ENCODE peak calls at places on chromosomes 2 and 18, in four cellular contexts. O is thyroid gland, P is tibial artery, E is MM.1S. V is an unnamed sample.

GRCh38 chr2:85575739-85576138 is 1.6 kb upstream of the VAMP8 start:
- DNase-seq in E (no peak), P (no peak), O (no peak), V (no peak)

GRCh38 chr2:96153291-96153713 is 8.1 kb upstream of the DUSP2 start:
- DNase-seq in P (peak), E (no peak), O (no peak), V (no peak)

GRCh38 chr2:166972418-166972817 is 84.1 kb downstream of the XIRP2 start:
- DNase-seq in O (no peak), E (no peak), P (no peak), V (no peak)

GRCh38 chr18:54284967-54285785 is 15.9 kb downstream of the POLI start:
- DNase-seq in O (no peak), E (peak), P (no peak), V (peak)

GRCh38 chr2:53104263-53104662 is 663.3 kb upstream of the CHAC2 start:
- DNase-seq in O (no peak), E (no peak), P (no peak), V (no peak)

GRCh38 chr18:45171575-45172225 is 443.6 kb upstream of the SLC14A2 start:
- DNase-seq in O (no peak), E (no peak), P (no peak), V (no peak)

GRCh38 chr2:153074207-153074606 is 355.8 kb downstream of the ARL6IP6 start:
- DNase-seq in P (no peak), O (no peak), E (no peak), V (no peak)

GRCh38 chr18:75784413-75784812 is 356.9 kb upstream of the SMIM21 start:
- DNase-seq in O (no peak), P (no peak), E (no peak), V (no peak)

GRCh38 chr18:32439802-32440201 is 30.9 kb downstream of the GAREM1 start:
- DNase-seq in P (no peak), O (peak), E (no peak), V (no peak)

GRCh38 chr18:42074704-42075103 is 119.7 kb downstream of the PIK3C3 start:
- DNase-seq in O (no peak), E (no peak), P (no peak), V (no peak)

GRCh38 chr2:220969348-220969747 is 602.8 kb downstream of the EPHA4 start:
- DNase-seq in P (no peak), O (no peak), E (no peak), V (no peak)

GRCh38 chr2:156562136-156562535 is 126.0 kb downstream of the GPD2 start:
- DNase-seq in P (no peak), O (no peak), E (no peak), V (no peak)

GRCh38 chr2:28365158-28365557 is 27.5 kb upstream of the FOSL2 start:
- DNase-seq in P (no peak), O (no peak), E (no peak), V (no peak)

GRCh38 chr2:19120941-19121750 is 237.3 kb downstream of the OSR1 start:
- DNase-seq in O (peak), E (no peak), P (no peak), V (no peak)

GRCh38 chr2:151905963-151906632 is 77.9 kb upstream of the ARL5A start:
- DNase-seq in E (no peak), O (no peak), P (no peak), V (peak)

GRCh38 chr2:156309922-156310321 is 22.6 kb downstream of the NR4A2 start:
- DNase-seq in P (no peak), E (no peak), O (no peak), V (no peak)

GRCh38 chr18:73235921-73236320 is 368.1 kb upstream of the NETO1 start:
- DNase-seq in O (no peak), E (no peak), P (no peak), V (no peak)

GRCh38 chr2:121860033-121860810 is 104.8 kb downstream of the TSN start:
- DNase-seq in O (no peak), P (no peak), E (no peak), V (no peak)

GRCh38 chr2:123717616-123718279 is 307.3 kb upstream of the CNTNAP5 start:
- DNase-seq in E (no peak), O (no peak), P (no peak), V (no peak)

GRCh38 chr2:128447538-128447885 is 128.8 kb upstream of the HS6ST1 start:
- DNase-seq in P (no peak), E (no peak), O (no peak), V (no peak)

GRCh38 chr2:101223814-101224231 is 28.9 kb upstream of the CNOT11 start:
- DNase-seq in E (peak), O (no peak), P (no peak), V (peak)

GRCh38 chr2:95015261-95015918 is 10.1 kb upstream of the MAL start:
- DNase-seq in O (no peak), E (no peak), P (no peak), V (no peak)

GRCh38 chr2:199977984-199978415 is 22.6 kb downstream of the MAIP1 start:
- DNase-seq in O (no peak), E (peak), P (no peak), V (no peak)

GRCh38 chr2:220434365-220434764 is 806.9 kb downstream of the SLC4A3 start:
- DNase-seq in O (no peak), P (no peak), E (no peak), V (no peak)

GRCh38 chr2:135299165-135299564 is 231.9 kb downstream of the ZRANB3 start:
- DNase-seq in E (no peak), O (no peak), P (no peak), V (no peak)

GRCh38 chr2:190031971-190032623 is 30.4 kb downstream of the MSTN start:
- DNase-seq in P (no peak), E (no peak), O (no peak), V (no peak)

GRCh38 chr2:44983836-44984604 is 25.2 kb downstream of the SIX2 start:
- DNase-seq in E (no peak), P (no peak), O (no peak), V (no peak)

GRCh38 chr2:219284501-219285347 is 5.6 kb downstream of the DNAJB2 start:
- DNase-seq in P (no peak), O (no peak), E (no peak), V (peak)

GRCh38 chr2:70674636-70675430 is 93.2 kb downstream of the ADD2 start:
- DNase-seq in O (no peak), E (no peak), P (no peak), V (no peak)

GRCh38 chr2:68669651-68670050 is 26.3 kb downstream of the PROKR1 start:
- DNase-seq in E (no peak), O (no peak), P (no peak), V (no peak)
- TF ChIP-seq CTCF in E (no peak), O (no peak), P (no peak), V (no peak)

GRCh38 chr2:148201075-148202004 is 180.4 kb downstream of the MBD5 start:
- DNase-seq in E (peak), P (no peak), O (peak), V (no peak)
- TF ChIP-seq CTCF in E (peak), P (no peak), O (no peak), V (peak)

GRCh38 chr2:75066121-75066520 is 107.7 kb downstream of the POLE4 start:
- DNase-seq in E (no peak), P (no peak), O (no peak), V (no peak)

GRCh38 chr2:75067506-75067905 is 109.1 kb downstream of the POLE4 start:
- DNase-seq in O (no peak), E (no peak), P (no peak), V (no peak)

GRCh38 chr2:75071766-75072165 is 113.3 kb downstream of the POLE4 start:
- DNase-seq in O (no peak), P (no peak), E (no peak), V (no peak)

GRCh38 chr2:75065402-75066008 is 107.1 kb downstream of the POLE4 start:
- DNase-seq in P (no peak), O (no peak), E (no peak), V (no peak)

GRCh38 chr2:75068546-75068945 is 110.1 kb downstream of the POLE4 start:
- DNase-seq in E (no peak), P (no peak), O (no peak), V (no peak)
- TF ChIP-seq CTCF in E (no peak), P (no peak), O (no peak), V (no peak)

DNA sequence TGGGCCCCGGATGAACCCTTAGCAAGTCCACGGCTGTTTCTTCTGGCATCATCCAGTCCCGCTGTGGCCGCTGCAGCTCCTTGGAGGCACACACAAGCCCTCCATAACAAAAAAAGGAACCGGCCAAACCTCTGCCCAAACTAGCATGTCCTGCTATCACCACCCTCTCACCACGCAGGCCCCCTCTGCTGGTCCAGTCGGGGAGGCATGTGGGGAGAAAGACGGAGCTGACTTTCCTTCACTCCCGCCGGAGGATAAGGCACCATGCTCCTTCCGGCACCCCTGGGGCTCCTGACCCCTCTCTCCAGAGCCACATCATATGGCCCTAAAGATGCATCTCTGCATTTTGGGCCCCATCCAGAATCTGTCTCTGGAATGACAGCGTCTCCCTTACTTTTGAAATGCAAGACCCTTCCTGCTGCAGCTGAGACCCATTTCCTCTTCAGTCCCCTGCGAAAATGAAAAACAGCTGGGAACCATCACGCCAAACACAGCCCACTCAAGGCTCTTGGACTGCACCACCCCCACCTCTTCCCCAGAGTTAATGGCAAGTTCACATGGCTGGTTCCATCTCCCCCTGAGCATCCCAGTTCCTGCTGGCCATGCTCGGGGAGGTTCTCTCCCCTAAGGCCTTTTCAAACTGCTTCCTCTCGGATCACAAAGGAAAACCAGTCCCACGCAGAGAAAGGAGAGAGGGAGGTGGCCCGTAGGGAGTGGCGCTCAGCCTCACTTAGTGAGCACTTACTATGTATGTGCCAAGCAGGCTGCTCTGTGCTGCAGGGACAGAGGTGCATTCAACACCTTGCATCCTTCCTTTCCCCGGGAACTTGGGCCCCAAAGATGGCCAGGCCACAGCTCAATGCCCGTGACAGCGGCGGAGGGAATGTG is 35.2 kb upstream of the MLPH start:
- DNase-seq in E (no peak), P (no peak), O (no peak), V (no peak)
- TF ChIP-seq CTCF in E (no peak), P (no peak), O (peak), V (no peak)

GRCh38 chr2:3379647-3380534 is at the start of gene TRAPPC12:
- DNase-seq in P (peak), O (peak), E (peak), V (peak)
- TF ChIP-seq CTCF in P (no peak), O (peak), E (peak), V (peak)

GRCh38 chr2:10306901-10307463 is 4.3 kb downstream of the HPCAL1 start:
- DNase-seq in O (no peak), P (no peak), E (no peak), V (no peak)

GRCh38 chr2:10304458-10305253 is 2.0 kb downstream of the HPCAL1 start:
- DNase-seq in P (no peak), E (no peak), O (no peak), V (no peak)

GRCh38 chr2:10303634-10304378 is 1.1 kb downstream of the HPCAL1 start:
- DNase-seq in O (peak), P (no peak), E (peak), V (peak)

GRCh38 chr2:10305254-10305635 is 2.5 kb downstream of the HPCAL1 start:
- DNase-seq in P (no peak), E (peak), O (no peak), V (no peak)

DNA sequence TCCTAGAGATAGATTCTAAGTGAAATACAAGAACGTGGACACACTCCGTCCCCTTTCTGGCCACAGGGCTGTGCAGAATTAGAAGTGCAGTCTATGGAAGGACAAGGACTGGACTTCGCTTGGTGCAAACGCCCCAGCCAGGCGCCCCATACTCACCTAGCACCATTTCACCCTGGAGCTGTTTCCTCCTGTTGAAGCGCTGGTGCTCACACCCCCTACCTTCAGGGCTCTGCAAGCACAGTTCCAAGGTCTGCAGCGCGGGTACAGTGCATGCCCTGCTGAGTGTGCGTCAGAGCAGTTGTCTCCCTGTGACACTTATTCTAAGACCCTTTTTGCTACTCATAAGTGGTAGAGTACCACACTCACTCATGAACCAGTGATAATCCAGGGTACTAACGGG is 3.0 kb downstream of the HPCAL1 start:
- DNase-seq in E (no peak), O (no peak), P (no peak), V (no peak)
- TF ChIP-seq CTCF in E (no peak), O (no peak), P (no peak), V (no peak)

GRCh38 chr2:84493494-84493893 is 22.8 kb upstream of the DNAH6 start:
- DNase-seq in E (no peak), P (no peak), O (no peak), V (no peak)

GRCh38 chr2:84491256-84491655 is 25.0 kb upstream of the DNAH6 start:
- DNase-seq in E (no peak), P (no peak), O (peak), V (no peak)

GRCh38 chr2:84491741-84492140 is 24.6 kb upstream of the DNAH6 start:
- DNase-seq in E (no peak), P (no peak), O (peak), V (no peak)

GRCh38 chr2:84494070-84494469 is 22.2 kb upstream of the DNAH6 start:
- DNase-seq in P (no peak), E (no peak), O (no peak), V (no peak)

DNA sequence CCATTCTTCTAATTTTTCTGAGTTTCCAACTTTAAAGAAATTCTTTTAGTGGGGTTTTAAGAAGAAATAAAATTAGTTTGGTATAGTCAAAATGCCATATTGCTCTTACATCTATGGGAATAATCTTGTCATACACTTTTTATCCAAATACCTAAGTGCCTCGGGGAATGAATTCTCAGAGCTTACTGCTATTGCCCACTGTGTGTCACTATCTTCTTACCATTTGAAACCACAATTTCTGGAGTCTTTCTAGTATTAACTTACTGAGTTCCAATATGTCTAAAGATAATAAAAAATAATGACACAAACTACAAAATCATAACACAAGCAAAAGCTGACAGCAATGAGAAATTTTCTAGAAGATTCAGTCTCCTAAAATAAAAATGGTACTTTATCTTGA is 23.7 kb upstream of the DNAH6 start:
- DNase-seq in O (no peak), E (no peak), P (no peak), V (no peak)
- TF ChIP-seq CTCF in O (no peak), E (no peak), P (no peak), V (no peak)

GRCh38 chr2:234500394-234501006 is 3.6 kb upstream of the ARL4C start:
- DNase-seq in P (no peak), O (peak), E (peak), V (peak)
- TF ChIP-seq CTCF in P (peak), O (peak), E (peak), V (peak)

GRCh38 chr18:63119647-63120046 is 199.9 kb downstream of the BCL2 start:
- DNase-seq in O (peak), P (no peak), E (no peak), V (no peak)
- TF ChIP-seq CTCF in O (peak), P (peak), E (peak), V (peak)

DNA sequence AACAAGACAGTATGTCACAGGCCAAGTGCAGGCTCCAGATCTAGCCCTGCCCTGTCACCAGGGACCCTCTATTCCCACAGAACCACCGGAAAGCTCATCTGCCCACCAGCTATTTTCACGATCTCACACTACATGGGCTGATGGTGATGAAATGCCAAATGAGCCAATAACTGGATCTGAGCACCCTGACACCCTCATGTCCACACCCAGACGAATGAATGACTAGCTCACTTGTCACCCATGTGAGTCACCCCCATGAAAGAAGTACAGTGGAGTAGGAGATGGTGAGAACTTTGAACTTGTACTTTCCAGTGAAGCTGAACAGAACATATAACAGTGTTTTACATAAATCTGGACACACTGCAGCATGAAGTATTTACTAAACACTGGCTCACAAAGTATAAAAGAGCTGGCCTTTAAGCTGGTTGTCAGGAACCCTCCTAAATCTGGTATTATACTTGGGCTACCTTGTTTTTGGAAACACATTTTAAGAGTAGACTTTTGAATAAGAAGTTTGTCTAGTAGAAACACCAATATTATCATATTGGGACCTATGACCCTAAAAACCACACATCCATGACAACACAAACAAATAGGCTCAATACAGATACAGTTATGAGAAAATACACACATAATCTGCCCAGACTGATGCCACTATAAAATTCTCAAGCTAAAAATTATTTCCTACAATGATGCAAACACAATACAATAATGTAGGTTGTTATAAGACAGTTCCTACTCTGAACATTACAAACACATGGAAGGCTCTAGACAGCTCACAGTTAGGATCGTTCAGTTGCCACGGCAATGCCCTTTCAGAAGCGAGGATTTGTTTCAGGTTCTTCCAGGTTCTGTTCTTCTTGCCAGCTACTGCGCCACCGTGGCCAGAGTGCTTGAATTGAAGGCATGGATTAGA is 19.0 kb downstream of the INO80C start:
- DNase-seq in E (no peak), P (no peak), O (peak), V (no peak)
- TF ChIP-seq CTCF in E (no peak), P (no peak), O (no peak), V (no peak)

V was measured in GM13976.